ENCODE peak calls at places on chromosomes 13 and 19, in seven cellular contexts. One of them, this sample, is unnamed. For H3K9me3, the result is how much of the 10 kb centered on the place peaks cover.

GRCh38 chr13:47983070-47983469 is 18.0 kb downstream of the SUCLA2 start:
- DNase-seq in OCI-LY7: no peak
- DNase-seq in lung: no peak
- DNase-seq in naive thymus-derived CD4-positive, alpha-beta T cell: no peak
- DNase-seq in A549: no peak
- DNase-seq in GM12878: no peak
- DNase-seq in prostate gland: no peak
- DNase-seq in this sample: no peak

GRCh38 chr13:60482012-60482411 is 85.0 kb downstream of the TDRD3 start:
- DNase-seq in OCI-LY7: no peak
- DNase-seq in lung: no peak
- DNase-seq in naive thymus-derived CD4-positive, alpha-beta T cell: no peak
- DNase-seq in A549: no peak
- DNase-seq in GM12878: no peak
- DNase-seq in prostate gland: no peak
- DNase-seq in this sample: no peak

GRCh38 chr13:107545946-107546502 is 669.3 kb downstream of the LIG4 start:
- DNase-seq in OCI-LY7: no peak
- DNase-seq in lung: no peak
- DNase-seq in naive thymus-derived CD4-positive, alpha-beta T cell: no peak
- DNase-seq in A549: no peak
- DNase-seq in GM12878: no peak
- DNase-seq in prostate gland: no peak
- DNase-seq in this sample: no peak

GRCh38 chr13:94058821-94059360 is 420.6 kb downstream of the DCT start:
- DNase-seq in OCI-LY7: no peak
- DNase-seq in lung: no peak
- DNase-seq in naive thymus-derived CD4-positive, alpha-beta T cell: no peak
- DNase-seq in A549: no peak
- DNase-seq in GM12878: no peak
- DNase-seq in prostate gland: no peak
- DNase-seq in this sample: no peak

GRCh38 chr13:102771298-102772041 is 2.1 kb downstream of the TEX30 start:
- DNase-seq in OCI-LY7: no peak
- DNase-seq in lung: no peak
- DNase-seq in naive thymus-derived CD4-positive, alpha-beta T cell: no peak
- DNase-seq in A549: no peak
- DNase-seq in GM12878: no peak
- DNase-seq in prostate gland: no peak
- DNase-seq in this sample: no peak

GRCh38 chr13:33931397-33931987 is 113.5 kb downstream of the RFC3 start:
- DNase-seq in OCI-LY7: peak
- DNase-seq in lung: no peak
- DNase-seq in naive thymus-derived CD4-positive, alpha-beta T cell: no peak
- DNase-seq in A549: peak
- DNase-seq in GM12878: peak
- DNase-seq in prostate gland: peak
- DNase-seq in this sample: no peak

GRCh38 chr13:113361406-113361805 is 2.5 kb downstream of the GRTP1 start:
- DNase-seq in OCI-LY7: no peak
- DNase-seq in lung: no peak
- DNase-seq in naive thymus-derived CD4-positive, alpha-beta T cell: no peak
- DNase-seq in A549: no peak
- DNase-seq in GM12878: no peak
- DNase-seq in prostate gland: no peak
- DNase-seq in this sample: no peak

GRCh38 chr19:53394522-53394973 is 401 bp upstream of the ZNF765 start:
- DNase-seq in OCI-LY7: no peak
- DNase-seq in lung: peak
- DNase-seq in naive thymus-derived CD4-positive, alpha-beta T cell: no peak
- DNase-seq in A549: no peak
- DNase-seq in GM12878: peak
- DNase-seq in prostate gland: no peak
- DNase-seq in this sample: peak

GRCh38 chr19:48475369-48476068 is 6.3 kb downstream of the CYTH2 start:
- DNase-seq in OCI-LY7: no peak
- DNase-seq in lung: no peak
- DNase-seq in naive thymus-derived CD4-positive, alpha-beta T cell: no peak
- DNase-seq in A549: no peak
- DNase-seq in GM12878: no peak
- DNase-seq in prostate gland: no peak
- DNase-seq in this sample: no peak

GRCh38 chr13:102220681-102221228 is 181.1 kb downstream of the FGF14 start:
- DNase-seq in OCI-LY7: no peak
- DNase-seq in lung: no peak
- DNase-seq in naive thymus-derived CD4-positive, alpha-beta T cell: no peak
- DNase-seq in A549: no peak
- DNase-seq in GM12878: no peak
- DNase-seq in prostate gland: no peak
- DNase-seq in this sample: no peak

GRCh38 chr19:33406521-33407139 is 33.1 kb downstream of the CEBPG start:
- DNase-seq in OCI-LY7: peak
- DNase-seq in lung: peak
- DNase-seq in naive thymus-derived CD4-positive, alpha-beta T cell: peak
- DNase-seq in A549: peak
- DNase-seq in GM12878: no peak
- DNase-seq in prostate gland: peak
- DNase-seq in this sample: peak

GRCh38 chr13:52001120-52001731 is 10.0 kb downstream of the ATP7B start:
- DNase-seq in OCI-LY7: peak
- DNase-seq in lung: no peak
- DNase-seq in naive thymus-derived CD4-positive, alpha-beta T cell: peak
- DNase-seq in A549: peak
- DNase-seq in GM12878: no peak
- DNase-seq in prostate gland: no peak
- DNase-seq in this sample: no peak

GRCh38 chr19:29843180-29844051 is 31.6 kb downstream of the CCNE1 start:
- DNase-seq in OCI-LY7: no peak
- DNase-seq in lung: peak
- DNase-seq in naive thymus-derived CD4-positive, alpha-beta T cell: peak
- DNase-seq in A549: no peak
- DNase-seq in GM12878: no peak
- DNase-seq in prostate gland: no peak
- DNase-seq in this sample: no peak

GRCh38 chr19:33472696-33473624 is 48.6 kb downstream of the PEPD start:
- DNase-seq in OCI-LY7: no peak
- DNase-seq in lung: no peak
- DNase-seq in naive thymus-derived CD4-positive, alpha-beta T cell: no peak
- DNase-seq in A549: peak
- DNase-seq in GM12878: no peak
- DNase-seq in prostate gland: no peak
- DNase-seq in this sample: no peak

DNA sequence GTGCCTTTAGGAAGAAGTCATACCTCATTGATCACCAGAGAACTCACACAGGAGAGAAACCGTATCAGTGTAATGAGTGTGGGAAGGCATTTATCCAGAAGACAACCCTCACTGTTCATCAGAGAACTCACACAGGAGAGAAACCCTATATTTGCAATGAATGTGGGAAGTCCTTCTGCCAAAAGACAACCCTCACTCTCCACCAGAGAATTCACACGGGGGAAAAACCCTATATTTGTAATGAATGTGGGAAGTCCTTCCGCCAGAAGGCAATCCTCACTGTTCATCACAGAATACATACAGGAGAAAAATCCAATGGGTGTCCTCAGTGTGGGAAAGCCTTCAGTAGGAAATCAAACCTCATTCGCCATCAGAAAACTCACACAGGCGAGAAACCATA is 21.9 kb downstream of the ZNF382 start:
- DNase-seq in OCI-LY7: no peak
- DNase-seq in lung: no peak
- DNase-seq in naive thymus-derived CD4-positive, alpha-beta T cell: no peak
- DNase-seq in A549: no peak
- DNase-seq in GM12878: no peak
- DNase-seq in prostate gland: no peak
- DNase-seq in this sample: no peak
- H3K9me3 ChIP-seq in OCI-LY7: under half
- H3K9me3 ChIP-seq in lung: under half
- H3K9me3 ChIP-seq in naive thymus-derived CD4-positive, alpha-beta T cell: under half
- H3K9me3 ChIP-seq in A549: half or more
- H3K9me3 ChIP-seq in GM12878: under half
- H3K9me3 ChIP-seq in prostate gland: under half
- H3K9me3 ChIP-seq in this sample: under half

GRCh38 chr19:17183271-17183757 is 31.8 kb upstream of the USE1 start:
- DNase-seq in OCI-LY7: peak
- DNase-seq in lung: no peak
- DNase-seq in naive thymus-derived CD4-positive, alpha-beta T cell: no peak
- DNase-seq in A549: no peak
- DNase-seq in GM12878: no peak
- DNase-seq in prostate gland: no peak
- DNase-seq in this sample: no peak

GRCh38 chr19:17180997-17181702 is 34.0 kb upstream of the USE1 start:
- DNase-seq in OCI-LY7: no peak
- DNase-seq in lung: no peak
- DNase-seq in naive thymus-derived CD4-positive, alpha-beta T cell: no peak
- DNase-seq in A549: no peak
- DNase-seq in GM12878: no peak
- DNase-seq in prostate gland: no peak
- DNase-seq in this sample: no peak

GRCh38 chr19:17185590-17185989 is 29.6 kb upstream of the USE1 start:
- DNase-seq in OCI-LY7: no peak
- DNase-seq in lung: no peak
- DNase-seq in naive thymus-derived CD4-positive, alpha-beta T cell: no peak
- DNase-seq in A549: no peak
- DNase-seq in GM12878: no peak
- DNase-seq in prostate gland: no peak
- DNase-seq in this sample: no peak

GRCh38 chr19:17183858-17184271 is 31.3 kb upstream of the USE1 start:
- DNase-seq in OCI-LY7: peak
- DNase-seq in lung: no peak
- DNase-seq in naive thymus-derived CD4-positive, alpha-beta T cell: peak
- DNase-seq in A549: no peak
- DNase-seq in GM12878: peak
- DNase-seq in prostate gland: no peak
- DNase-seq in this sample: no peak

DNA sequence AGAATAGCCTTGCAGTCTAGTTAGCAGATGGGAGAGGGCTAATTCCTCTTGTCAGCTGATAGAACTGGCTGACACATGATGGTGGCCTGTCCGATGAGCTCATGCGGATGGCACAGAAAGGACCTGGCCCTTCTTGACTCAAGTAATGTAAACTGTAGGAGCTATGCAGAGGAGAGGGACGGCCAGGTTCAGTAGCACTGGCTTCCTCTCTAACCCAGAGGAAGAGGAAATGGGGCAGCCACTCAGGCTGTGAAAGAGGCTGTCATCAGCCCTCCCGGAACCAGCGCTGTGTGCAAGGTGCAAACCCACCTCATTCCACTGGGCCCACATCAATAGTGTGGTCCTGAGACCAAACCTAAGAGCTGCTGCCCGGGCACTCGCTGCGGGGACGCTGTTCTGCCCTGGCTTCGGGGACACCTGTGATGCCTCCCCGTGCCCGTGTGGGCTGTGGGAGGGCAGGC is 30.7 kb upstream of the USE1 start:
- DNase-seq in OCI-LY7: peak
- DNase-seq in lung: no peak
- DNase-seq in naive thymus-derived CD4-positive, alpha-beta T cell: no peak
- DNase-seq in A549: no peak
- DNase-seq in GM12878: no peak
- DNase-seq in prostate gland: no peak
- DNase-seq in this sample: no peak
- H3K27ac ChIP-seq in OCI-LY7: peak
- H3K27ac ChIP-seq in lung: no peak
- H3K27ac ChIP-seq in naive thymus-derived CD4-positive, alpha-beta T cell: peak
- H3K27ac ChIP-seq in A549: no peak
- H3K27ac ChIP-seq in GM12878: peak
- H3K27ac ChIP-seq in prostate gland: no peak
- H3K27ac ChIP-seq in this sample: no peak

GRCh38 chr19:35040826-35041547 is 534 bp upstream of the HPN start:
- DNase-seq in OCI-LY7: no peak
- DNase-seq in lung: peak
- DNase-seq in naive thymus-derived CD4-positive, alpha-beta T cell: no peak
- DNase-seq in A549: no peak
- DNase-seq in GM12878: no peak
- DNase-seq in prostate gland: peak
- DNase-seq in this sample: no peak

GRCh38 chr19:35040474-35040825 is 1.1 kb upstream of the HPN start:
- DNase-seq in OCI-LY7: no peak
- DNase-seq in lung: no peak
- DNase-seq in naive thymus-derived CD4-positive, alpha-beta T cell: no peak
- DNase-seq in A549: no peak
- DNase-seq in GM12878: no peak
- DNase-seq in prostate gland: no peak
- DNase-seq in this sample: no peak

GRCh38 chr19:35042056-35042730 is 672 bp downstream of the HPN start:
- DNase-seq in OCI-LY7: no peak
- DNase-seq in lung: no peak
- DNase-seq in naive thymus-derived CD4-positive, alpha-beta T cell: no peak
- DNase-seq in A549: no peak
- DNase-seq in GM12878: no peak
- DNase-seq in prostate gland: no peak
- DNase-seq in this sample: no peak

GRCh38 chr19:35042954-35043604 is 1.6 kb downstream of the HPN start:
- DNase-seq in OCI-LY7: no peak
- DNase-seq in lung: no peak
- DNase-seq in naive thymus-derived CD4-positive, alpha-beta T cell: no peak
- DNase-seq in A549: no peak
- DNase-seq in GM12878: no peak
- DNase-seq in prostate gland: no peak
- DNase-seq in this sample: no peak

DNA sequence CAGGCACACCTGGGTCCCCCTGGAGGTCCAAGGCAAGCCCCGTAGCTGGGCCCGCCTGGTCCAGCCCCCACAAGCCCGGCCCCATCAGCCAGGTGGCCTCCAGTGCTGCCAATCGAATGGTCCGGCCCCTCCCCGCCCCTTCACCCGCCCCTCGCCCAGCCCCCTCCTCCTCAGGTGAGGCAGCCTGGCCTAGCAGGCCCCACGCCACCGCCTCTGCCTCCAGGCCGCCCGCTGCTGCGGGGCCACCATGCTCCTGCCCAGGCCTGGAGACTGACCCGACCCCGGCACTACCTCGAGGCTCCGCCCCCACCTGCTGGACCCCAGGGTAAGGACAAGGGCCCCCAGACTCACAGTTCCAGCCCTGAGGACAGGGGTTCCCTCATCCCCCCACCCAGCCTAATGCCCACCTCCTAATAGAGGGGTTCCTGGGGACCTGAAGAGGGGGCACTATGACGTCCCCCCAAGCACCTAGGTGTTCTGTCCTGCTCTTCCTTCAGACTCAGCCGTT is at the start of gene HPN:
- DNase-seq in OCI-LY7: no peak
- DNase-seq in lung: peak
- DNase-seq in naive thymus-derived CD4-positive, alpha-beta T cell: no peak
- DNase-seq in A549: no peak
- DNase-seq in GM12878: no peak
- DNase-seq in prostate gland: peak
- DNase-seq in this sample: no peak
- H3K4me3 ChIP-seq in OCI-LY7: no peak
- H3K4me3 ChIP-seq in lung: peak
- H3K4me3 ChIP-seq in naive thymus-derived CD4-positive, alpha-beta T cell: peak
- H3K4me3 ChIP-seq in A549: no peak
- H3K4me3 ChIP-seq in GM12878: no peak
- H3K4me3 ChIP-seq in prostate gland: peak
- H3K4me3 ChIP-seq in this sample: peak

DNA sequence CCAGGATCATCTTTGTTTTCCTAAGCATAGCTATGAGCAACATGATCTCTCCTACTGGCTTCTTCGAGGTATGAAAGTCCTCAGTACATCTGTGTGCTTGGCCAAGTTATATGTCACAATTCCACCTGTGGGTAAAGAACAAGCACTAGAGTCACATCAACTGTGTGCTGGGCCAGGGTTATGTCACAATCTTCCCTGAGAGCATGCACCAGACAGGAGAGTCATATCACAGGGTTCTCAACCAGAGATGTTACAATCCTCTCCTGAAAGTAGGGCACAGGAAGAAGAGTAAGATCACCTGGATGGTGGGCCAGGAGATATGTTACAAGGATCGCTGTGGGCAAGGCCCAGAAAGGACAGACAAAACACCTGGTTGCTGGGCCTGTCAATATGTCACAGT is 143.7 kb downstream of the ZNF675 start:
- DNase-seq in OCI-LY7: no peak
- DNase-seq in lung: no peak
- DNase-seq in naive thymus-derived CD4-positive, alpha-beta T cell: no peak
- DNase-seq in A549: no peak
- DNase-seq in GM12878: no peak
- DNase-seq in prostate gland: no peak
- DNase-seq in this sample: no peak
- H3K9me3 ChIP-seq in OCI-LY7: under half
- H3K9me3 ChIP-seq in lung: under half
- H3K9me3 ChIP-seq in naive thymus-derived CD4-positive, alpha-beta T cell: under half
- H3K9me3 ChIP-seq in A549: under half
- H3K9me3 ChIP-seq in GM12878: under half
- H3K9me3 ChIP-seq in prostate gland: under half
- H3K9me3 ChIP-seq in this sample: under half